ENCODE peak calls at places on chromosomes 2 and 18, in five cellular contexts. One of them, this sample, is unnamed.

GRCh38 chr18:10681581-10682367 is 155.9 kb downstream of the NAPG start:
- DNase-seq in choroid plexus epithelial cell: peak; percentile 54
- DNase-seq in GM12878: no peak
- DNase-seq in brain microvascular endothelial cell: peak; percentile 73
- DNase-seq in fibroblast of lung: no peak
- DNase-seq in this sample: no peak

GRCh38 chr2:119184512-119184911 is 26.0 kb upstream of the C1QL2 start:
- DNase-seq in choroid plexus epithelial cell: no peak
- DNase-seq in GM12878: no peak
- DNase-seq in brain microvascular endothelial cell: no peak
- DNase-seq in fibroblast of lung: no peak
- DNase-seq in this sample: peak; percentile 20

GRCh38 chr2:11698009-11698922 is 28.3 kb upstream of the NTSR2 start:
- DNase-seq in choroid plexus epithelial cell: peak; percentile 81
- DNase-seq in GM12878: no peak
- DNase-seq in brain microvascular endothelial cell: peak; percentile 21
- DNase-seq in fibroblast of lung: peak; percentile 73
- DNase-seq in this sample: peak; percentile 81

GRCh38 chr18:79919089-79919488 is 32.4 kb downstream of the SLC66A2 start:
- DNase-seq in choroid plexus epithelial cell: no peak
- DNase-seq in GM12878: no peak
- DNase-seq in brain microvascular endothelial cell: no peak
- DNase-seq in fibroblast of lung: no peak
- DNase-seq in this sample: no peak

GRCh38 chr2:74587664-74588277 is 33.3 kb downstream of the DOK1 start:
- DNase-seq in choroid plexus epithelial cell: peak; percentile 85
- DNase-seq in GM12878: no peak
- DNase-seq in brain microvascular endothelial cell: peak; percentile 65
- DNase-seq in fibroblast of lung: peak; percentile 77
- DNase-seq in this sample: peak; percentile 87

GRCh38 chr2:233814436-233814835 is 36.3 kb downstream of the MROH2A start:
- DNase-seq in choroid plexus epithelial cell: no peak
- DNase-seq in GM12878: no peak
- DNase-seq in brain microvascular endothelial cell: no peak
- DNase-seq in fibroblast of lung: no peak
- DNase-seq in this sample: no peak

GRCh38 chr2:117693166-117693565 is 121.3 kb upstream of the DDX18 start:
- DNase-seq in choroid plexus epithelial cell: no peak
- DNase-seq in GM12878: no peak
- DNase-seq in brain microvascular endothelial cell: no peak
- DNase-seq in fibroblast of lung: no peak
- DNase-seq in this sample: no peak

GRCh38 chr2:86789687-86790133 is 1.0 kb downstream of the CD8A start:
- DNase-seq in choroid plexus epithelial cell: no peak
- DNase-seq in GM12878: no peak
- DNase-seq in brain microvascular endothelial cell: no peak
- DNase-seq in fibroblast of lung: no peak
- DNase-seq in this sample: no peak

GRCh38 chr2:36561223-36561944 is 36.6 kb downstream of the FEZ2 start:
- DNase-seq in choroid plexus epithelial cell: peak; percentile 88
- DNase-seq in GM12878: no peak
- DNase-seq in brain microvascular endothelial cell: peak; percentile 91
- DNase-seq in fibroblast of lung: peak; percentile 86
- DNase-seq in this sample: peak; percentile 93

GRCh38 chr18:60202702-60203101 is 169.9 kb downstream of the MC4R start:
- DNase-seq in choroid plexus epithelial cell: no peak
- DNase-seq in GM12878: no peak
- DNase-seq in brain microvascular endothelial cell: no peak
- DNase-seq in fibroblast of lung: no peak
- DNase-seq in this sample: no peak

GRCh38 chr2:235206980-235207579 is 255.3 kb downstream of the SH3BP4 start:
- DNase-seq in choroid plexus epithelial cell: no peak
- DNase-seq in GM12878: no peak
- DNase-seq in brain microvascular endothelial cell: no peak
- DNase-seq in fibroblast of lung: no peak
- DNase-seq in this sample: no peak

GRCh38 chr18:6376433-6377229 is 38.1 kb downstream of the L3MBTL4 start:
- DNase-seq in choroid plexus epithelial cell: no peak
- DNase-seq in GM12878: no peak
- DNase-seq in brain microvascular endothelial cell: no peak
- DNase-seq in fibroblast of lung: no peak
- DNase-seq in this sample: no peak

GRCh38 chr2:72494392-72494791 is 331.4 kb downstream of the EXOC6B start:
- DNase-seq in choroid plexus epithelial cell: no peak
- DNase-seq in GM12878: no peak
- DNase-seq in brain microvascular endothelial cell: no peak
- DNase-seq in fibroblast of lung: peak; percentile 4
- DNase-seq in this sample: no peak

GRCh38 chr2:174815524-174815923 is 51.3 kb upstream of the CHRNA1 start:
- DNase-seq in choroid plexus epithelial cell: no peak
- DNase-seq in GM12878: no peak
- DNase-seq in brain microvascular endothelial cell: no peak
- DNase-seq in fibroblast of lung: no peak
- DNase-seq in this sample: no peak

GRCh38 chr18:8969639-8970378 is 132.7 kb upstream of the NDUFV2 start:
- DNase-seq in choroid plexus epithelial cell: no peak
- DNase-seq in GM12878: no peak
- DNase-seq in brain microvascular endothelial cell: no peak
- DNase-seq in fibroblast of lung: no peak
- DNase-seq in this sample: peak; percentile 55

GRCh38 chr2:182897137-182897536 is 30.7 kb upstream of the FRZB start:
- DNase-seq in choroid plexus epithelial cell: peak; percentile 31
- DNase-seq in GM12878: no peak
- DNase-seq in brain microvascular endothelial cell: peak; percentile 32
- DNase-seq in fibroblast of lung: peak; percentile 49
- DNase-seq in this sample: peak; percentile 76

GRCh38 chr18:12569791-12570190 is 88.1 kb downstream of the SPIRE1 start:
- DNase-seq in choroid plexus epithelial cell: no peak
- DNase-seq in GM12878: no peak
- DNase-seq in brain microvascular endothelial cell: no peak
- DNase-seq in fibroblast of lung: no peak
- DNase-seq in this sample: no peak

GRCh38 chr2:236819275-236820002 is 249.8 kb downstream of the ACKR3 start:
- DNase-seq in choroid plexus epithelial cell: no peak
- DNase-seq in GM12878: no peak
- DNase-seq in brain microvascular endothelial cell: no peak
- DNase-seq in fibroblast of lung: no peak
- DNase-seq in this sample: no peak

GRCh38 chr2:20225294-20226151 is 593 bp upstream of the SDC1 start:
- DNase-seq in choroid plexus epithelial cell: peak; percentile 57
- DNase-seq in GM12878: no peak
- DNase-seq in brain microvascular endothelial cell: no peak
- DNase-seq in fibroblast of lung: peak; percentile 58
- DNase-seq in this sample: peak; percentile 78

GRCh38 chr18:675307-675706 is 17.9 kb downstream of the TYMS start:
- DNase-seq in choroid plexus epithelial cell: no peak
- DNase-seq in GM12878: no peak
- DNase-seq in brain microvascular endothelial cell: no peak
- DNase-seq in fibroblast of lung: no peak
- DNase-seq in this sample: no peak

GRCh38 chr2:119366161-119366648 is 429 bp downstream of the C2orf76 start:
- DNase-seq in choroid plexus epithelial cell: peak; percentile 42
- DNase-seq in GM12878: no peak
- DNase-seq in brain microvascular endothelial cell: peak; percentile 22
- DNase-seq in fibroblast of lung: peak; percentile 47
- DNase-seq in this sample: peak; percentile 50

GRCh38 chr2:174158003-174158402 is 90.3 kb downstream of the OLA1 start:
- DNase-seq in choroid plexus epithelial cell: peak; percentile 71
- DNase-seq in GM12878: peak; percentile 16
- DNase-seq in brain microvascular endothelial cell: peak; percentile 25
- DNase-seq in fibroblast of lung: peak; percentile 57
- DNase-seq in this sample: no peak

DNA sequence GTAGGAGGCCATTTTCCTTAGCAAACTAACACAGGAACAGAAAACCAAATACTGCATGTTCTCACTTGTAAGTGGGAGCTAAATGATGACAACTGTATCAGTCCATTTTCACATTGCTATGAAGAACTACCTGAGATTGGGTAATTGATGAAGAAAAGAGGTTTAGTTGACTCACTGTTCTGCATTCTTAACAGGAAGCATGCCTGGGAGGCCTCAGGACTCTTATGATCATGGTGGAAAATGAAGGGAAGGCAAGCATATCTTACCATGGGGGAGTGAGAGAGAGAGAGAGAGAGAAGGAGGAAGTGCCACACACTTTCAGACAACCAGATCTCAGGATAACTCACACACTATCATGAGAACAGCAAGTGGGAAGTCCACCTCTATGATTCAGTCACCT is 105.3 kb downstream of the PARD3B start:
- DNase-seq in choroid plexus epithelial cell: no peak
- DNase-seq in GM12878: no peak
- DNase-seq in brain microvascular endothelial cell: no peak
- DNase-seq in fibroblast of lung: no peak
- DNase-seq in this sample: no peak
- H3K4me3 ChIP-seq in choroid plexus epithelial cell: no peak overlapping the region
- H3K4me3 ChIP-seq in GM12878: no peak overlapping the region
- H3K4me3 ChIP-seq in brain microvascular endothelial cell: no peak overlapping the region
- H3K4me3 ChIP-seq in fibroblast of lung: no peak overlapping the region
- H3K4me3 ChIP-seq in this sample: no peak overlapping the region

GRCh38 chr2:165571477-165571876 is 102.0 kb downstream of the CSRNP3 start:
- DNase-seq in choroid plexus epithelial cell: no peak
- DNase-seq in GM12878: no peak
- DNase-seq in brain microvascular endothelial cell: no peak
- DNase-seq in fibroblast of lung: no peak
- DNase-seq in this sample: no peak

GRCh38 chr2:165572155-165572554 is 102.7 kb downstream of the CSRNP3 start:
- DNase-seq in choroid plexus epithelial cell: peak; percentile 7
- DNase-seq in GM12878: no peak
- DNase-seq in brain microvascular endothelial cell: peak; percentile 39
- DNase-seq in fibroblast of lung: no peak
- DNase-seq in this sample: no peak

GRCh38 chr2:165576409-165576808 is 106.9 kb downstream of the CSRNP3 start:
- DNase-seq in choroid plexus epithelial cell: no peak
- DNase-seq in GM12878: no peak
- DNase-seq in brain microvascular endothelial cell: no peak
- DNase-seq in fibroblast of lung: no peak
- DNase-seq in this sample: no peak

GRCh38 chr2:165568361-165568760 is 98.9 kb downstream of the CSRNP3 start:
- DNase-seq in choroid plexus epithelial cell: no peak
- DNase-seq in GM12878: no peak
- DNase-seq in brain microvascular endothelial cell: no peak
- DNase-seq in fibroblast of lung: no peak
- DNase-seq in this sample: no peak

GRCh38 chr2:165573534-165574461 is 104.3 kb downstream of the CSRNP3 start:
- DNase-seq in choroid plexus epithelial cell: peak; percentile 33
- DNase-seq in GM12878: no peak
- DNase-seq in brain microvascular endothelial cell: peak; percentile 38
- DNase-seq in fibroblast of lung: peak; percentile 19
- DNase-seq in this sample: no peak
- H3K4me3 ChIP-seq in choroid plexus epithelial cell: peak overlapping the region; percentile 47
- H3K4me3 ChIP-seq in GM12878: no peak overlapping the region
- H3K4me3 ChIP-seq in brain microvascular endothelial cell: peak overlapping the region; percentile 60
- H3K4me3 ChIP-seq in fibroblast of lung: no peak overlapping the region
- H3K4me3 ChIP-seq in this sample: no peak overlapping the region

GRCh38 chr2:68368657-68369339 is 3.7 kb downstream of the PLEK start:
- DNase-seq in choroid plexus epithelial cell: peak; percentile 45
- DNase-seq in GM12878: no peak
- DNase-seq in brain microvascular endothelial cell: peak; percentile 37
- DNase-seq in fibroblast of lung: peak; percentile 74
- DNase-seq in this sample: no peak

GRCh38 chr2:68369340-68369734 is 4.3 kb downstream of the PLEK start:
- DNase-seq in choroid plexus epithelial cell: no peak
- DNase-seq in GM12878: no peak
- DNase-seq in brain microvascular endothelial cell: no peak
- DNase-seq in fibroblast of lung: no peak
- DNase-seq in this sample: no peak

GRCh38 chr2:68371581-68371980 is 6.5 kb downstream of the PLEK start:
- DNase-seq in choroid plexus epithelial cell: peak; percentile 39
- DNase-seq in GM12878: no peak
- DNase-seq in brain microvascular endothelial cell: no peak
- DNase-seq in fibroblast of lung: no peak
- DNase-seq in this sample: no peak

GRCh38 chr2:68372435-68372834 is 7.4 kb downstream of the PLEK start:
- DNase-seq in choroid plexus epithelial cell: no peak
- DNase-seq in GM12878: no peak
- DNase-seq in brain microvascular endothelial cell: no peak
- DNase-seq in fibroblast of lung: no peak
- DNase-seq in this sample: no peak

GRCh38 chr2:68371138-68371537 is 6.1 kb downstream of the PLEK start:
- DNase-seq in choroid plexus epithelial cell: no peak
- DNase-seq in GM12878: no peak
- DNase-seq in brain microvascular endothelial cell: no peak
- DNase-seq in fibroblast of lung: no peak
- DNase-seq in this sample: no peak
- H3K4me3 ChIP-seq in choroid plexus epithelial cell: no peak overlapping the region
- H3K4me3 ChIP-seq in GM12878: peak overlapping the region; percentile 65
- H3K4me3 ChIP-seq in brain microvascular endothelial cell: no peak overlapping the region
- H3K4me3 ChIP-seq in fibroblast of lung: no peak overlapping the region
- H3K4me3 ChIP-seq in this sample: no peak overlapping the region

GRCh38 chr2:8543065-8543411 is 138.8 kb upstream of the ID2 start:
- DNase-seq in choroid plexus epithelial cell: no peak
- DNase-seq in GM12878: no peak
- DNase-seq in brain microvascular endothelial cell: no peak
- DNase-seq in fibroblast of lung: no peak
- DNase-seq in this sample: no peak

GRCh38 chr2:8544786-8545631 is 136.8 kb upstream of the ID2 start:
- DNase-seq in choroid plexus epithelial cell: peak; percentile 65
- DNase-seq in GM12878: peak; percentile 62
- DNase-seq in brain microvascular endothelial cell: peak; percentile 65
- DNase-seq in fibroblast of lung: peak; percentile 81
- DNase-seq in this sample: peak; percentile 85

GRCh38 chr2:8544168-8544785 is 137.6 kb upstream of the ID2 start:
- DNase-seq in choroid plexus epithelial cell: no peak
- DNase-seq in GM12878: no peak
- DNase-seq in brain microvascular endothelial cell: no peak
- DNase-seq in fibroblast of lung: no peak
- DNase-seq in this sample: no peak

GRCh38 chr2:8542381-8543064 is 139.3 kb upstream of the ID2 start:
- DNase-seq in choroid plexus epithelial cell: no peak
- DNase-seq in GM12878: no peak
- DNase-seq in brain microvascular endothelial cell: no peak
- DNase-seq in fibroblast of lung: no peak
- DNase-seq in this sample: no peak

GRCh38 chr2:8543412-8544167 is 138.3 kb upstream of the ID2 start:
- DNase-seq in choroid plexus epithelial cell: peak; percentile 74
- DNase-seq in GM12878: peak; percentile 96
- DNase-seq in brain microvascular endothelial cell: peak; percentile 77
- DNase-seq in fibroblast of lung: peak; percentile 85
- DNase-seq in this sample: peak; percentile 76
- H3K4me3 ChIP-seq in choroid plexus epithelial cell: peak overlapping the region; percentile 46
- H3K4me3 ChIP-seq in GM12878: no peak overlapping the region
- H3K4me3 ChIP-seq in brain microvascular endothelial cell: no peak overlapping the region
- H3K4me3 ChIP-seq in fibroblast of lung: no peak overlapping the region
- H3K4me3 ChIP-seq in this sample: peak overlapping the region; percentile 1

This sample was measured in foreskin fibroblast.